ENCODE peak calls at places on chromosomes 12 and 14, in nine cellular contexts. N is esophagus muscularis mucosa, G is transverse colon, A is A549, U is stomach, D is H1, P is ovary, T is K562, K is tibial nerve. R is an unnamed sample.

GRCh38 chr14:105473033-105473676 is 1.5 kb upstream of the CRIP2 start:
- DNase-seq in N (no peak), G (no peak), A (no peak), U (no peak), D (no peak), P (no peak), T (no peak), K (no peak), R (peak; percentile 79)

GRCh38 chr12:110073049-110073831 is 24.9 kb upstream of the C12orf76 start:
- DNase-seq in N (no peak), G (peak; percentile 33), A (no peak), U (no peak), D (peak; percentile 48), P (no peak), T (no peak), K (peak; percentile 47), R (no peak)

GRCh38 chr12:123105427-123105826 is 45.5 kb downstream of the PITPNM2 start:
- DNase-seq in N (no peak), G (no peak), A (no peak), U (no peak), D (no peak), P (no peak), T (no peak), K (no peak), R (no peak)

GRCh38 chr12:43789941-43790340 is 16.2 kb downstream of the TWF1 start:
- DNase-seq in N (no peak), G (no peak), A (no peak), U (no peak), D (no peak), P (no peak), T (peak; percentile 12), K (no peak), R (no peak)

GRCh38 chr14:42368234-42368633 is 761.6 kb downstream of the LRFN5 start:
- DNase-seq in N (no peak), G (no peak), A (no peak), U (no peak), D (no peak), P (no peak), T (no peak), K (no peak), R (no peak)

GRCh38 chr12:6386038-6386437 is 2.1 kb downstream of the LTBR start:
- DNase-seq in N (no peak), G (no peak), A (no peak), U (no peak), D (no peak), P (no peak), T (no peak), K (no peak), R (no peak)

GRCh38 chr14:36905272-36906046 is 243.8 kb downstream of the PAX9 start:
- DNase-seq in N (no peak), G (no peak), A (no peak), U (no peak), D (no peak), P (no peak), T (no peak), K (no peak), R (no peak)

GRCh38 chr12:76929499-76929898 is 50.7 kb upstream of the CSRP2 start:
- DNase-seq in N (no peak), G (no peak), A (no peak), U (no peak), D (no peak), P (no peak), T (no peak), K (no peak), R (no peak)

GRCh38 chr12:18895946-18896345 is 158.0 kb downstream of the CAPZA3 start:
- DNase-seq in N (no peak), G (no peak), A (no peak), U (no peak), D (peak; percentile 53), P (no peak), T (peak; percentile 9), K (no peak), R (no peak)

GRCh38 chr12:123749355-123749754 is 12.7 kb upstream of the DNAH10 start:
- DNase-seq in N (no peak), G (no peak), A (no peak), U (no peak), D (no peak), P (no peak), T (no peak), K (no peak), R (no peak)

GRCh38 chr12:76739896-76740295 is 24.0 kb upstream of the ZDHHC17 start:
- DNase-seq in N (no peak), G (no peak), A (no peak), U (no peak), D (no peak), P (no peak), T (no peak), K (no peak), R (no peak)

GRCh38 chr12:21248679-21249078 is 86.0 kb downstream of the SLCO1A2 start:
- DNase-seq in N (no peak), G (no peak), A (no peak), U (no peak), D (no peak), P (no peak), T (no peak), K (no peak), R (no peak)

GRCh38 chr12:130971871-130972588 is 18.3 kb downstream of the ADGRD1 start:
- DNase-seq in N (no peak), G (no peak), A (no peak), U (no peak), D (no peak), P (no peak), T (no peak), K (peak; percentile 10), R (peak; percentile 59)

GRCh38 chr12:107144990-107145389 is 51.6 kb upstream of the CRY1 start:
- DNase-seq in N (no peak), G (no peak), A (no peak), U (no peak), D (no peak), P (no peak), T (no peak), K (no peak), R (no peak)

GRCh38 chr14:95374262-95374997 is 54.7 kb upstream of the CLMN start:
- DNase-seq in N (no peak), G (no peak), A (no peak), U (no peak), D (no peak), P (no peak), T (no peak), K (no peak), R (no peak)

GRCh38 chr12:94725375-94726168 is 75.2 kb upstream of the TMCC3 start:
- DNase-seq in N (peak; percentile 45), G (peak; percentile 23), A (peak; percentile 30), U (peak; percentile 51), D (no peak), P (no peak), T (peak; percentile 19), K (no peak), R (no peak)

GRCh38 chr12:32970465-32971110 is 74.0 kb upstream of the PKP2 start:
- DNase-seq in N (no peak), G (no peak), A (no peak), U (no peak), D (no peak), P (no peak), T (no peak), K (no peak), R (no peak)

GRCh38 chr14:35701531-35701930 is 107.6 kb downstream of the RALGAPA1 start:
- DNase-seq in N (no peak), G (no peak), A (no peak), U (no peak), D (no peak), P (no peak), T (no peak), K (no peak), R (no peak)

DNA sequence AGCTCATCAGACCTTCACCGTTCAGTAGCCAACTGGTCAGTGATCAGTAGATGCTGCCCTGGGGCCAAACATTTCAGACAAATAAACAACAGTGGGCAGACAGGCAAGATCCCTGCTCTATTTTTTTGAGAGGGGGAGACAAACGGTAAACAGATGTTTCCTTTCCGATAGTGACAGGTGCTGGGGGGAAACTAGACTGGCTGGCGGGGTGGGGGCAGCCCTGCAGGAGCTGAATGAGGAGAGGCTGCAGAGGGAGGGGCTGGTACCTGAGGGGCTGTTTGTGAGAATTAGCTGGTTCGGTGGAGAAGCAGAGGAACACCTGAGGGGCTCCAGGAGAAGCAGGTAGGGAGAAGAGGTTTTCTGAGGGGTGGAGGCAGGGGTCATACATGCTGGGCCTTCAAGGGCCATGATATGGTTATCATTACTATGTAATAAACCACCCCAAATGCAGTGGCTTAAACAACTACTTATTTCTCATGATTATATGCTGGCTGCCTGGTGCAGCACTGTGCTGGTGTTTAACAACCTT is 8.2 kb upstream of the GOLGA3 start:
- DNase-seq in N (no peak), G (peak; percentile 49), A (no peak), U (no peak), D (no peak), P (no peak), T (no peak), K (no peak), R (no peak)
- TF ChIP-seq EP300 in N (no peak), G (no peak), A (no peak), U (no peak), D (no peak), P (no peak), T (no peak), K (no peak), R (no peak)

GRCh38 chr12:124856132-124856841 is 7.4 kb downstream of the SCARB1 start:
- DNase-seq in N (no peak), G (no peak), A (no peak), U (no peak), D (no peak), P (peak; percentile 67), T (no peak), K (no peak), R (no peak)
- TF ChIP-seq CTCF in N (no peak), G (no peak), A (no peak), U (no peak), D (peak; percentile 46), P (peak; percentile 49), T (peak; percentile 47), K (no peak), R (no peak)

GRCh38 chr12:12745576-12746211 is 28.5 kb downstream of the CDKN1B start:
- DNase-seq in N (no peak), G (no peak), A (no peak), U (no peak), D (no peak), P (no peak), T (no peak), K (no peak), R (no peak)
- TF ChIP-seq EP300 in N (no peak), G (no peak), A (no peak), U (no peak), D (no peak), P (no peak), T (no peak), K (no peak), R (no peak)

DNA sequence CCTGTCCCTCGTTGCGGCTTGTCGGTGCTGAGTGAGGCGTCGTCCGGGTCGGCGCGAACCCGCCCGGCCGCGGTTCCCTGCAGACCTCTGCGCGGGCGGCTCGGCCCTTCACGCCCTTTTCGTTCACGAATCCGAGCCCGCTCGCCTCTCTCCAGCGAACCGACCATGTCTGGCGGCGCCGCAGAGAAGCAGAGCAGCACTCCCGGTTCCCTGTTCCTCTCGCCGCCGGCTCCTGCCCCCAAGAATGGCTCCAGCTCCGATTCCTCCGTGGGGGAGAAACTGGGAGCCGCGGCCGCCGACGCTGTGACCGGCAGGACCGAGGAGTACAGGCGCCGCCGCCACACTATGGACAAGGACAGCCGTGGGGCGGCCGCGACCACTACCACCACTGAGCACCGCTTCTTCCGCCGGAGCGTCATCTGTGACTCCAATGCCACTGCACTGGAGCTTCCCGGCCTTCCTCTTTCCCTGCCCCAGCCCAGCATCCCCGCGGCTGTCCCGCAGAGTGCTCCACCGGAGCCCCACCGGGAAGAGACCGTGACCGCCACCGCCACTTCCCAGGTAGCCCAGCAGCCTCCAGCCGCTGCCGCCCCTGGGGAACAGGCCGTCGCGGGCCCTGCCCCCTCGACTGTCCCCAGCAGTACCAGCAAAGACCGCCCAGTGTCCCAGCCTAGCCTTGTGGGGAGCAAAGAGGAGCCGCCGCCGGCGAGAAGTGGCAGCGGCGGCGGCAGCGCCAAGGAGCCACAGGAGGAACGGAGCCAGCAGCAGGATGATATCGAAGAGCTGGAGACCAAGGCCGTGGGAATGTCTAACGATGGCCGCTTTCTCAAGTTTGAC is 1.2 kb downstream of the WNK1 start:
- DNase-seq in N (no peak), G (peak; percentile 63), A (no peak), U (peak; percentile 51), D (peak; percentile 58), P (peak; percentile 66), T (peak; percentile 17), K (peak; percentile 16), R (peak; percentile 80)
- TF ChIP-seq CTCF in N (peak; percentile 10), G (peak; percentile 52), A (no peak), U (no peak), D (no peak), P (no peak), T (peak; percentile 38), K (no peak), R (no peak)

R was measured in suprapubic skin.